ENCODE peak calls at places on chromosomes 7 and 10, in six cellular contexts. B, A, W, S, Q and G are unnamed samples.

GRCh38 chr7:108442039-108442568 is 14.1 kb downstream of the NRCAM start:
- DNase-seq in B (no peak), A (no peak), W (no peak), S (no peak), Q (no peak), G (no peak)

GRCh38 chr7:119783799-119784198 is 489.2 kb upstream of the KCND2 start:
- DNase-seq in B (peak), A (no peak), W (no peak), S (no peak), Q (peak), G (no peak)

GRCh38 chr10:68666280-68666760 is 54.7 kb upstream of the CCAR1 start:
- DNase-seq in B (peak), A (no peak), W (no peak), S (no peak), Q (no peak), G (no peak)

GRCh38 chr10:2197663-2198062 is 460.3 kb upstream of the ADARB2 start:
- DNase-seq in B (no peak), A (no peak), W (no peak), S (no peak), Q (no peak), G (no peak)

GRCh38 chr10:112744525-112744924 is 205.5 kb upstream of the TCF7L2 start:
- DNase-seq in B (no peak), A (no peak), W (no peak), S (no peak), Q (no peak), G (no peak)

GRCh38 chr10:27319752-27320561 is 79.4 kb upstream of the ACBD5 start:
- DNase-seq in B (peak), A (peak), W (peak), S (no peak), Q (peak), G (no peak)

GRCh38 chr7:69318794-69319193 is 279.5 kb upstream of the AUTS2 start:
- DNase-seq in B (no peak), A (no peak), W (no peak), S (no peak), Q (no peak), G (no peak)

GRCh38 chr7:99794585-99795502 is 10.9 kb upstream of the CYP3A4 start:
- DNase-seq in B (peak), A (no peak), W (no peak), S (no peak), Q (no peak), G (no peak)

GRCh38 chr10:48485711-48486110 is 119.2 kb downstream of the ARHGAP22 start:
- DNase-seq in B (no peak), A (no peak), W (no peak), S (no peak), Q (no peak), G (no peak)

GRCh38 chr10:132292287-132292971 is 15.3 kb downstream of the STK32C start:
- DNase-seq in B (no peak), A (no peak), W (no peak), S (no peak), Q (no peak), G (no peak)

GRCh38 chr10:91702586-91703088 is 69.8 kb upstream of the PPP1R3C start:
- DNase-seq in B (no peak), A (no peak), W (no peak), S (no peak), Q (no peak), G (no peak)

GRCh38 chr7:18607025-18607424 is 111.5 kb downstream of the HDAC9 start:
- DNase-seq in B (peak), A (no peak), W (no peak), S (no peak), Q (no peak), G (no peak)

GRCh38 chr7:102106625-102107024 is 180.0 kb upstream of the SH2B2 start:
- DNase-seq in B (no peak), A (no peak), W (no peak), S (no peak), Q (no peak), G (no peak)

GRCh38 chr7:99371376-99371920 is 3.1 kb upstream of the ARPC1B start:
- DNase-seq in B (no peak), A (no peak), W (no peak), S (no peak), Q (no peak), G (no peak)

GRCh38 chr10:129888784-129889616 is 75.1 kb downstream of the EBF3 start:
- DNase-seq in B (peak), A (peak), W (no peak), S (no peak), Q (peak), G (no peak)

GRCh38 chr10:88336316-88336715 is 246.8 kb downstream of the RNLS start:
- DNase-seq in B (no peak), A (no peak), W (no peak), S (no peak), Q (no peak), G (no peak)

GRCh38 chr10:125000366-125001312 is 58.7 kb downstream of the ZRANB1 start:
- DNase-seq in B (peak), A (no peak), W (no peak), S (no peak), Q (no peak), G (peak)

GRCh38 chr10:106795619-106796018 is 368.9 kb downstream of the SORCS1 start:
- DNase-seq in B (no peak), A (peak), W (no peak), S (peak), Q (peak), G (no peak)

GRCh38 chr7:38656976-38657375 is 25.8 kb upstream of the AMPH start:
- DNase-seq in B (no peak), A (no peak), W (no peak), S (no peak), Q (no peak), G (no peak)

GRCh38 chr7:112414855-112415490 is 35.3 kb upstream of the IFRD1 start:
- DNase-seq in B (peak), A (peak), W (no peak), S (no peak), Q (peak), G (no peak)

GRCh38 chr10:113651021-113651420 is 12.8 kb downstream of the NRAP start:
- DNase-seq in B (no peak), A (no peak), W (no peak), S (no peak), Q (no peak), G (no peak)

GRCh38 chr10:3077940-3078630 is 10.7 kb downstream of the PFKP start:
- DNase-seq in B (no peak), A (no peak), W (no peak), S (no peak), Q (no peak), G (no peak)

GRCh38 chr10:70478191-70479160 is at the start of gene PALD1:
- DNase-seq in B (peak), A (peak), W (peak), S (peak), Q (peak), G (no peak)

GRCh38 chr7:151088856-151089699 is 2.8 kb downstream of the AGAP3 start:
- DNase-seq in B (peak), A (peak), W (peak), S (no peak), Q (no peak), G (peak)

GRCh38 chr10:127997937-127998336 is 91.0 kb downstream of the PTPRE start:
- DNase-seq in B (no peak), A (no peak), W (no peak), S (no peak), Q (no peak), G (no peak)

GRCh38 chr7:98930921-98931320 is 52.6 kb downstream of the TRRAP start:
- DNase-seq in B (no peak), A (no peak), W (no peak), S (no peak), Q (no peak), G (no peak)

GRCh38 chr7:2508327-2509231 is 11.0 kb upstream of the LFNG start:
- DNase-seq in B (no peak), A (no peak), W (peak), S (no peak), Q (no peak), G (no peak)

GRCh38 chr7:98354511-98355249 is 46.2 kb downstream of the BAIAP2L1 start:
- DNase-seq in B (peak), A (no peak), W (no peak), S (no peak), Q (no peak), G (no peak)

GRCh38 chr10:119375574-119376265 is 166.8 kb downstream of the RGS10 start:
- DNase-seq in B (peak), A (no peak), W (peak), S (no peak), Q (no peak), G (no peak)

GRCh38 chr10:49177391-49178355 is 10.5 kb downstream of the TMEM273 start:
- DNase-seq in B (peak), A (no peak), W (no peak), S (no peak), Q (no peak), G (no peak)

GRCh38 chr7:68025363-68025762 is 1028.7 kb downstream of the TYW1 start:
- DNase-seq in B (no peak), A (no peak), W (no peak), S (no peak), Q (no peak), G (no peak)

GRCh38 chr7:31027161-31027965 is 24.7 kb upstream of the ADCYAP1R1 start:
- DNase-seq in B (no peak), A (peak), W (no peak), S (no peak), Q (peak), G (no peak)

GRCh38 chr7:101169838-101170531 is 4.6 kb upstream of the VGF start:
- DNase-seq in B (peak), A (peak), W (peak), S (peak), Q (peak), G (peak)

GRCh38 chr7:92830532-92831110 is 5.8 kb downstream of the CDK6 start:
- DNase-seq in B (peak), A (no peak), W (no peak), S (no peak), Q (no peak), G (no peak)

GRCh38 chr10:28241766-28242399 is 61.0 kb downstream of the MPP7 start:
- DNase-seq in B (peak), A (peak), W (no peak), S (no peak), Q (peak), G (no peak)

GRCh38 chr7:12730523-12730922 is 43.1 kb downstream of the ARL4A start:
- DNase-seq in B (no peak), A (no peak), W (no peak), S (no peak), Q (no peak), G (no peak)

GRCh38 chr10:130862122-130862521 is 449.4 kb downstream of the TCERG1L start:
- DNase-seq in B (no peak), A (no peak), W (no peak), S (no peak), Q (no peak), G (no peak)

GRCh38 chr7:20435305-20435704 is 104.6 kb downstream of the ITGB8 start:
- DNase-seq in B (peak), A (no peak), W (peak), S (no peak), Q (peak), G (peak)

GRCh38 chr10:17787087-17787942 is 21.8 kb upstream of the MRC1 start:
- DNase-seq in B (peak), A (no peak), W (no peak), S (no peak), Q (no peak), G (no peak)

GRCh38 chr10:22010973-22011408 is 7.5 kb upstream of the DNAJC1 start:
- DNase-seq in B (peak), A (no peak), W (no peak), S (no peak), Q (peak), G (no peak)
- TF ChIP-seq CTCF in B (no peak), A (peak), W (peak), S (peak), Q (peak), G (no peak)

DNA sequence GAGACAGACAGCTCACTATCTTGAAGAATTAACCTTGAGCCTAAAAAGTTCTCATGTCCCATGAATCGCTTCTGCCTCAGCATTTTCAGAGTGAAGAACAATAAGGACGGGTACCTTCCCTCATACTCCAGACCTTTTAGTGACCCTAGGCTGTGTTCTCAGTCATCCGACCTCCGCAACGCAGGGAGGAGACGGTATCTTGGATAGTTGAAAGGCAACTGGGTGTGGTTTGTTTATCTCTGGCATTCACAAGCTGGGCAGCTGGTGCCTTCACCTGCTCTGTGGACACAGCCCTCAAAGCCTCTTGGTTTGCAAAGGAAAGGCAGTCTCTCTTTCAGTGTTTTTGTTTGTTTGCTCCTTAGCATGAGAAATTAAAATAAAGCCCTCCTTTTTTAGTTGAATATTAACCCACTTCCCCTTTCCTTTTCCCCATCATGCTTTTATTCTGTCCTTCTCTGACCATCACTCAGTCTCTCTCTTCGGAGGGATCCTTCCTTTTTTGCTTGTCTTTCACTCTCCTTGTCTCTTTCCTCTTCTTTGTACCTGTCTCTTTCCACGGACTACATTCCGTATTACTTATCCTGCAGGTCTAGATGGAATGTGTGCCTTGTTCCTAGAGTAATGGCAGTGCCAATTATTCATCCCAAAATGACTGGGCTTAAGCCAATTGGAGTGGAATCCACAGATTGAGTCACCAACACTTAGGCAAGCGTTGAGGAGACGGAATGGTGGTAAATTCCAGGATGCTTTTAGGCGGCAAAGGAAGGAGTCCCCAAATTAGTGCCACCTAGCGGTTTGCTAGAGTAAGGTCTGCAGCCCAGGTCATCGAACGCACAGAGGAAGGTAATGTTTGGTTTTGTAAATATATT is 45.8 kb downstream of the PRR15 start:
- DNase-seq in B (peak), A (peak), W (no peak), S (no peak), Q (peak), G (no peak)
- TF ChIP-seq CTCF in B (peak), A (peak), W (peak), S (peak), Q (peak), G (peak)

GRCh38 chr7:36995776-36996175 is 271.5 kb upstream of the AOAH start:
- DNase-seq in B (no peak), A (no peak), W (no peak), S (no peak), Q (no peak), G (no peak)

GRCh38 chr7:37000514-37000913 is 276.2 kb upstream of the AOAH start:
- DNase-seq in B (no peak), A (no peak), W (no peak), S (no peak), Q (no peak), G (no peak)

GRCh38 chr7:36994456-36995112 is 270.3 kb upstream of the AOAH start:
- DNase-seq in B (no peak), A (no peak), W (no peak), S (no peak), Q (no peak), G (no peak)

DNA sequence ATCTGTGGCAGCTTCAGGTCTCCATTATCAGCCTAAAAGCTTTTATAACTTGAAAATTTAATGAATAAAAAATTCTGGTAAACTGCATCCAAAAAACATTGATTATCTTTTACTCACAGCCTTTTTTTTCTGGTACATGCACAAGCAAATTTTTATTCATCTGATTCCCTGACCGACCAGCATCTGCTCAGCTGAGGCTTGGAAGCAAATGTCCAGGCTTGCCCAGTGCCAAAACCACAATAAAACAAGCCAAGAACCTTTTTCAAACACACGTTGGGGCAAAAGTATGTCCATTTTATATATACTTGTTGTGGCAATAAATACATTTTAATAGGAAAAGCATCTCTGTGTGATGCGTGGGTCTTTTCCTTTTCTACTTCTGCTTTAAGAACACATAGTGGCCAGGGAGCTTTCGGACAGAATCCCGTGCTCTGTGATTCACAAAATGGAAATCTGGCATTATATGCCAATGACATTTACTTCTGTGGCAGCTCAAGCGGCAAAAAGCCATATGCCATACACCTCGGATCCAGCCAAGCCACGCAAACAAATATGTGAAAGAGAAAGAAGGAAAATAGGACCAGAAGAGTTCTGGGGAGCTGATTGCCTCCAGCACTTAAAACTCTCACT is 275.7 kb upstream of the AOAH start:
- DNase-seq in B (peak), A (no peak), W (no peak), S (no peak), Q (no peak), G (no peak)
- TF ChIP-seq CTCF in B (no peak), A (no peak), W (no peak), S (no peak), Q (no peak), G (no peak)

DNA sequence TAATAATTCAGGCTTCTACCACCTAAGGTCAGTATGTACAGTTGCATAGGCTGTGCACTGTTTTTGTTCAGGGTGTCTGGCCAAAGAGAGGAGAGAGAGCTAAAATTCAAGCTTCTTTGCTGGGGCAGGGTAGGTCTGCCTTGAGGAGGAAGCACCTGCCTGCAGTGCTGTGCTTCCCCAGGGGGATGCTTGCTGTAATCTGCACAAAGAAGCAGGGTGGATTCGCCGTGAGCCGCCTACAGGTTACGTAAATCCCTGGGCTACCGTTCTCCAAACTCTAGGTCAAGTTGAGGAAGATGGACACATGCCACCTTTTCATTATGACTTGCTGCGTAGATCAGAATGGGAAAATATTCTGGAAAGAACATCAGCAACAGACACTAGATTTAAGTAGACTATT is 543.3 kb downstream of the TNS3 start:
- DNase-seq in B (no peak), A (no peak), W (no peak), S (no peak), Q (no peak), G (no peak)
- TF ChIP-seq CTCF in B (no peak), A (no peak), W (no peak), S (no peak), Q (no peak), G (no peak)

GRCh38 chr7:133273221-133273620 is 20.3 kb downstream of the EXOC4 start:
- DNase-seq in B (no peak), A (no peak), W (no peak), S (no peak), Q (no peak), G (no peak)

GRCh38 chr7:133275441-133276105 is 22.7 kb downstream of the EXOC4 start:
- DNase-seq in B (peak), A (no peak), W (no peak), S (no peak), Q (no peak), G (no peak)

GRCh38 chr7:133274265-133274664 is 21.4 kb downstream of the EXOC4 start:
- DNase-seq in B (no peak), A (no peak), W (no peak), S (no peak), Q (no peak), G (no peak)

DNA sequence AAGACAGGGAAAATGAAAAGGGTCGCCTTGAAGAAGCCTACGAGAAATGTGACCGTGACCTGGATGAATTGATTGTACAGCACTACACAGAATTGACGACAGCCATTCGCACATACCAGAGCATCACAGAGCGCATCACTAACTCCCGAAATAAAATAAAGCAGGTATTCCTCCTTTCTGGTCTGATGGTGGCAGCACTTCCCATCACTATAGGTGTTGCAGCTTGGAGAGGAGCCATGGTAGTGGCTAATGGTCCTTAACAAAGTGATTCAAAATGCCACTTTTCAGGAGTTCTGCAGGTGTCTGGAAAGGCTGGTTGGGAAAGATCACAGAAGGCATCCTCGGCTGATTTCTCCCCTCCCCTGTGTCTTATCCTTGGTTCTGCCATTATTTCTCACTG is 22.1 kb downstream of the EXOC4 start:
- DNase-seq in B (no peak), A (no peak), W (no peak), S (no peak), Q (no peak), G (no peak)
- TF ChIP-seq CTCF in B (no peak), A (no peak), W (no peak), S (no peak), Q (no peak), G (no peak)

GRCh38 chr10:67519434-67519833 is 176.6 kb downstream of the CTNNA3 start:
- DNase-seq in B (no peak), A (no peak), W (no peak), S (no peak), Q (no peak), G (no peak)

GRCh38 chr10:67521546-67521945 is 174.4 kb downstream of the CTNNA3 start:
- DNase-seq in B (no peak), A (no peak), W (no peak), S (no peak), Q (no peak), G (no peak)

GRCh38 chr10:67518756-67519155 is 177.2 kb downstream of the CTNNA3 start:
- DNase-seq in B (no peak), A (no peak), W (no peak), S (no peak), Q (no peak), G (no peak)

GRCh38 chr10:67520924-67521520 is 175.0 kb downstream of the CTNNA3 start:
- DNase-seq in B (peak), A (peak), W (no peak), S (no peak), Q (peak), G (no peak)
- TF ChIP-seq CTCF in B (peak), A (peak), W (peak), S (peak), Q (peak), G (no peak)